ENCODE peak calls at places on chromosomes 6 and 20, in six cellular contexts. K is pancreas; B is cardiac fibroblast; U is small intestine; X is mesothelial cell of epicardium; Z is activated naive CD4-positive, alpha-beta T cell. Y is an unnamed sample.

GRCh38 chr20:46324960-46325703 is 16.8 kb upstream of the CDH22 start:
- DNase-seq in K (no peak), Z (no peak), U (peak), X (no peak), B (peak), Y (no peak)

GRCh38 chr6:125558907-125559306 is 190.5 kb upstream of the HEY2 start:
- DNase-seq in K (no peak), Z (no peak), B (no peak), X (no peak), U (no peak), Y (no peak)

GRCh38 chr20:14067631-14068030 is 72.3 kb downstream of the MACROD2 start:
- DNase-seq in B (no peak), K (no peak), Z (no peak), U (no peak), X (no peak), Y (no peak)

GRCh38 chr6:121711472-121711871 is 276.0 kb downstream of the GJA1 start:
- DNase-seq in K (no peak), B (no peak), X (no peak), U (no peak), Z (no peak), Y (no peak)

GRCh38 chr6:89413006-89413400 is 930 bp upstream of the RRAGD start:
- DNase-seq in X (no peak), B (no peak), U (no peak), K (no peak), Z (no peak), Y (no peak)

GRCh38 chr6:24599686-24600399 is 46.1 kb downstream of the KIAA0319 start:
- DNase-seq in X (no peak), U (no peak), Z (no peak), K (no peak), B (no peak), Y (no peak)

GRCh38 chr20:21826946-21827345 is 121.5 kb downstream of the PAX1 start:
- DNase-seq in X (no peak), U (no peak), B (no peak), Z (no peak), K (no peak), Y (no peak)

GRCh38 chr6:81894788-81895221 is 142.3 kb upstream of the TENT5A start:
- DNase-seq in Z (no peak), X (no peak), U (no peak), B (peak), K (no peak), Y (no peak)

GRCh38 chr6:161401910-161402309 is 128.0 kb upstream of the AGPAT4 start:
- DNase-seq in K (no peak), U (no peak), X (no peak), Z (no peak), B (no peak), Y (no peak)

GRCh38 chr6:22471369-22471690 is 98.0 kb upstream of the HDGFL1 start:
- DNase-seq in K (no peak), B (no peak), U (no peak), X (no peak), Z (no peak), Y (no peak)

GRCh38 chr20:33298391-33298790 is 15.4 kb downstream of the BPIFB1 start:
- DNase-seq in U (no peak), X (no peak), B (no peak), Z (no peak), K (no peak), Y (no peak)

GRCh38 chr6:126539022-126539421 is 199.1 kb downstream of the CENPW start:
- DNase-seq in X (no peak), Z (no peak), K (no peak), B (peak), U (no peak), Y (no peak)

GRCh38 chr20:44370639-44371218 is 15.2 kb downstream of the HNF4A start:
- DNase-seq in U (peak), Z (no peak), B (no peak), X (no peak), K (peak), Y (no peak)

GRCh38 chr6:139695361-139695760 is 320.9 kb upstream of the CITED2 start:
- DNase-seq in X (no peak), U (no peak), Z (no peak), B (no peak), K (no peak), Y (no peak)

GRCh38 chr6:165834613-165835259 is 171.7 kb upstream of the PDE10A start:
- DNase-seq in X (no peak), B (peak), Z (no peak), K (peak), U (peak), Y (no peak)

GRCh38 chr6:133827766-133828165 is 61.1 kb upstream of the TCF21 start:
- DNase-seq in U (no peak), X (no peak), B (no peak), Z (no peak), K (no peak), Y (no peak)

GRCh38 chr6:108742041-108742440 is 106.2 kb upstream of the ARMC2 start:
- DNase-seq in Z (no peak), K (no peak), B (no peak), U (peak), X (no peak), Y (peak)

GRCh38 chr6:20952605-20953004 is 418.3 kb downstream of the CDKAL1 start:
- DNase-seq in B (peak), U (no peak), K (no peak), X (no peak), Z (no peak), Y (no peak)

GRCh38 chr6:55528624-55529023 is 50.4 kb downstream of the HMGCLL1 start:
- DNase-seq in Z (no peak), K (no peak), U (peak), X (no peak), B (peak), Y (no peak)

GRCh38 chr20:61968932-61969331 is 96.7 kb downstream of the TAF4 start:
- DNase-seq in X (no peak), K (no peak), Z (no peak), U (no peak), B (no peak), Y (no peak)

GRCh38 chr20:17533396-17533795 is 2.2 kb upstream of the BFSP1 start:
- DNase-seq in Z (no peak), B (peak), K (no peak), U (peak), X (peak), Y (peak)

GRCh38 chr6:33716890-33717632 is 5.6 kb upstream of the UQCC2 start:
- DNase-seq in B (no peak), U (no peak), K (no peak), Z (no peak), X (no peak), Y (no peak)

GRCh38 chr6:53794073-53794719 is 609 bp upstream of the LRRC1 start:
- DNase-seq in X (peak), K (peak), Z (peak), B (peak), U (peak), Y (no peak)

GRCh38 chr6:56521454-56521853 is 121.2 kb downstream of the DST start:
- DNase-seq in Z (no peak), K (no peak), X (no peak), U (peak), B (no peak), Y (no peak)

GRCh38 chr20:62578294-62578897 is 63.9 kb upstream of the SLCO4A1 start:
- DNase-seq in X (no peak), U (no peak), K (no peak), Z (no peak), B (no peak), Y (no peak)

GRCh38 chr6:14921170-14921569 is 324.7 kb upstream of the JARID2 start:
- DNase-seq in B (no peak), Z (no peak), K (no peak), X (no peak), U (no peak), Y (no peak)

GRCh38 chr6:14017626-14018475 is 93.1 kb downstream of the RNF182 start:
- DNase-seq in U (no peak), X (peak), B (no peak), Z (no peak), K (no peak), Y (no peak)

GRCh38 chr6:127606131-127606562 is 29.2 kb downstream of the C6orf58 start:
- DNase-seq in X (peak), B (peak), K (no peak), U (no peak), Z (no peak), Y (no peak)

GRCh38 chr20:31966991-31967655 is 828 bp upstream of the XKR7 start:
- DNase-seq in Z (no peak), U (no peak), K (no peak), X (no peak), B (no peak), Y (no peak)

GRCh38 chr6:160919713-160920112 is 71.9 kb upstream of the MAP3K4 start:
- DNase-seq in K (no peak), Z (no peak), X (no peak), U (peak), B (peak), Y (no peak)